ENCODE peak calls at places on chromosomes 4 and X, in ten cellular contexts. One of them, this sample, is unnamed.

GRCh38 chr4:87118826-87119225 is 101.6 kb downstream of the KLHL8 start:
- DNase-seq in substantia nigra: no peak
- DNase-seq in RCC 7860: peak; percentile 68
- DNase-seq in T-helper 22 cell: no peak
- DNase-seq in T-helper 1 cell: no peak
- DNase-seq in bronchial epithelial cell: peak; percentile 47
- DNase-seq in cortex of kidney: no peak
- DNase-seq in GM13976: no peak
- DNase-seq in Daoy: peak; percentile 26
- DNase-seq in body of pancreas: no peak
- DNase-seq in this sample: no peak

GRCh38 chrX:140141444-140142029 is 176.2 kb upstream of the CXorf66 start:
- DNase-seq in T-helper 22 cell: no peak
- DNase-seq in T-helper 1 cell: no peak
- DNase-seq in Daoy: no peak
- DNase-seq in cortex of kidney: no peak
- DNase-seq in substantia nigra: no peak
- DNase-seq in body of pancreas: peak; percentile 33
- DNase-seq in RCC 7860: peak; percentile 3
- DNase-seq in GM13976: peak; percentile 42
- DNase-seq in bronchial epithelial cell: peak; percentile 11
- DNase-seq in this sample: peak; percentile 44

GRCh38 chrX:16138108-16138427 is 14.7 kb downstream of the GRPR start:
- DNase-seq in T-helper 22 cell: no peak
- DNase-seq in body of pancreas: no peak
- DNase-seq in T-helper 1 cell: no peak
- DNase-seq in GM13976: no peak
- DNase-seq in cortex of kidney: no peak
- DNase-seq in bronchial epithelial cell: no peak
- DNase-seq in Daoy: no peak
- DNase-seq in RCC 7860: no peak
- DNase-seq in substantia nigra: no peak
- DNase-seq in this sample: no peak

GRCh38 chrX:2712890-2713860 is 22.1 kb downstream of the CD99 start:
- DNase-seq in cortex of kidney: no peak
- DNase-seq in RCC 7860: no peak
- DNase-seq in T-helper 22 cell: no peak
- DNase-seq in substantia nigra: no peak
- DNase-seq in bronchial epithelial cell: no peak
- DNase-seq in body of pancreas: no peak
- DNase-seq in T-helper 1 cell: no peak
- DNase-seq in GM13976: no peak
- DNase-seq in Daoy: no peak
- DNase-seq in this sample: no peak

GRCh38 chr4:146165840-146166239 is 9.7 kb upstream of the LSM6 start:
- DNase-seq in bronchial epithelial cell: peak; percentile 94
- DNase-seq in T-helper 22 cell: no peak
- DNase-seq in Daoy: peak; percentile 16
- DNase-seq in substantia nigra: no peak
- DNase-seq in body of pancreas: no peak
- DNase-seq in cortex of kidney: no peak
- DNase-seq in RCC 7860: peak; percentile 4
- DNase-seq in T-helper 1 cell: no peak
- DNase-seq in GM13976: no peak
- DNase-seq in this sample: peak; percentile 53

GRCh38 chrX:54288277-54288676 is 69.6 kb downstream of the WNK3 start:
- DNase-seq in T-helper 1 cell: no peak
- DNase-seq in GM13976: no peak
- DNase-seq in T-helper 22 cell: no peak
- DNase-seq in cortex of kidney: no peak
- DNase-seq in body of pancreas: no peak
- DNase-seq in Daoy: no peak
- DNase-seq in bronchial epithelial cell: peak; percentile 0
- DNase-seq in RCC 7860: no peak
- DNase-seq in substantia nigra: no peak
- DNase-seq in this sample: no peak

GRCh38 chr4:658681-659667 is 15.1 kb downstream of the ATP5ME start:
- DNase-seq in RCC 7860: no peak
- DNase-seq in Daoy: no peak
- DNase-seq in T-helper 22 cell: no peak
- DNase-seq in GM13976: no peak
- DNase-seq in T-helper 1 cell: no peak
- DNase-seq in bronchial epithelial cell: no peak
- DNase-seq in substantia nigra: no peak
- DNase-seq in cortex of kidney: no peak
- DNase-seq in body of pancreas: no peak
- DNase-seq in this sample: no peak

GRCh38 chr4:186081202-186081807 is 12.3 kb downstream of the TLR3 start:
- DNase-seq in GM13976: no peak
- DNase-seq in substantia nigra: no peak
- DNase-seq in T-helper 22 cell: no peak
- DNase-seq in bronchial epithelial cell: no peak
- DNase-seq in RCC 7860: no peak
- DNase-seq in body of pancreas: no peak
- DNase-seq in cortex of kidney: no peak
- DNase-seq in Daoy: no peak
- DNase-seq in T-helper 1 cell: no peak
- DNase-seq in this sample: no peak

GRCh38 chrX:68121371-68121770 is 311.9 kb downstream of the OPHN1 start:
- DNase-seq in T-helper 22 cell: no peak
- DNase-seq in GM13976: no peak
- DNase-seq in Daoy: no peak
- DNase-seq in RCC 7860: no peak
- DNase-seq in body of pancreas: no peak
- DNase-seq in cortex of kidney: no peak
- DNase-seq in substantia nigra: no peak
- DNase-seq in T-helper 1 cell: no peak
- DNase-seq in bronchial epithelial cell: no peak
- DNase-seq in this sample: no peak

GRCh38 chr4:1723131-1723801 is 1.9 kb downstream of the TACC3 start:
- DNase-seq in RCC 7860: no peak
- DNase-seq in Daoy: peak; percentile 2
- DNase-seq in bronchial epithelial cell: peak; percentile 6
- DNase-seq in GM13976: peak; percentile 42
- DNase-seq in T-helper 22 cell: peak; percentile 41
- DNase-seq in body of pancreas: no peak
- DNase-seq in T-helper 1 cell: peak; percentile 41
- DNase-seq in substantia nigra: no peak
- DNase-seq in cortex of kidney: no peak
- DNase-seq in this sample: no peak

GRCh38 chrX:153780678-153781427 is at the start of gene SRPK3:
- DNase-seq in cortex of kidney: no peak
- DNase-seq in Daoy: no peak
- DNase-seq in substantia nigra: no peak
- DNase-seq in body of pancreas: no peak
- DNase-seq in GM13976: no peak
- DNase-seq in T-helper 22 cell: no peak
- DNase-seq in RCC 7860: no peak
- DNase-seq in bronchial epithelial cell: no peak
- DNase-seq in T-helper 1 cell: no peak
- DNase-seq in this sample: peak; percentile 61

GRCh38 chr4:158161561-158162354 is 11.1 kb downstream of the GASK1B start:
- DNase-seq in T-helper 1 cell: no peak
- DNase-seq in body of pancreas: no peak
- DNase-seq in cortex of kidney: no peak
- DNase-seq in substantia nigra: no peak
- DNase-seq in GM13976: no peak
- DNase-seq in Daoy: peak; percentile 69
- DNase-seq in T-helper 22 cell: no peak
- DNase-seq in bronchial epithelial cell: peak; percentile 45
- DNase-seq in RCC 7860: peak; percentile 97
- DNase-seq in this sample: peak; percentile 50

GRCh38 chr4:6621556-6621927 is 18.9 kb upstream of the MRFAP1 start:
- DNase-seq in T-helper 1 cell: no peak
- DNase-seq in bronchial epithelial cell: no peak
- DNase-seq in substantia nigra: no peak
- DNase-seq in body of pancreas: no peak
- DNase-seq in GM13976: no peak
- DNase-seq in Daoy: no peak
- DNase-seq in cortex of kidney: no peak
- DNase-seq in RCC 7860: no peak
- DNase-seq in T-helper 22 cell: no peak
- DNase-seq in this sample: no peak

GRCh38 chr4:8015512-8015911 is 75.9 kb upstream of the AFAP1 start:
- DNase-seq in T-helper 1 cell: no peak
- DNase-seq in RCC 7860: no peak
- DNase-seq in cortex of kidney: no peak
- DNase-seq in Daoy: no peak
- DNase-seq in T-helper 22 cell: no peak
- DNase-seq in body of pancreas: no peak
- DNase-seq in GM13976: no peak
- DNase-seq in bronchial epithelial cell: peak; percentile 17
- DNase-seq in substantia nigra: no peak
- DNase-seq in this sample: peak; percentile 67

GRCh38 chr4:166078956-166079355 is 205.9 kb downstream of the TLL1 start:
- DNase-seq in substantia nigra: no peak
- DNase-seq in RCC 7860: no peak
- DNase-seq in Daoy: no peak
- DNase-seq in body of pancreas: no peak
- DNase-seq in bronchial epithelial cell: peak; percentile 27
- DNase-seq in cortex of kidney: no peak
- DNase-seq in T-helper 22 cell: no peak
- DNase-seq in GM13976: no peak
- DNase-seq in T-helper 1 cell: no peak
- DNase-seq in this sample: peak; percentile 3

GRCh38 chr4:77074961-77075855 is 581 bp downstream of the CCNI start:
- DNase-seq in body of pancreas: peak; percentile 63
- DNase-seq in T-helper 22 cell: peak; percentile 77
- DNase-seq in RCC 7860: peak; percentile 64
- DNase-seq in substantia nigra: peak; percentile 23
- DNase-seq in bronchial epithelial cell: peak; percentile 39
- DNase-seq in T-helper 1 cell: peak; percentile 76
- DNase-seq in GM13976: peak; percentile 81
- DNase-seq in Daoy: peak; percentile 56
- DNase-seq in cortex of kidney: no peak
- DNase-seq in this sample: peak; percentile 74

GRCh38 chr4:129929984-129930383 is 834.0 kb downstream of the C4orf33 start:
- DNase-seq in T-helper 1 cell: no peak
- DNase-seq in T-helper 22 cell: no peak
- DNase-seq in bronchial epithelial cell: no peak
- DNase-seq in RCC 7860: no peak
- DNase-seq in substantia nigra: no peak
- DNase-seq in GM13976: no peak
- DNase-seq in cortex of kidney: no peak
- DNase-seq in Daoy: no peak
- DNase-seq in body of pancreas: no peak
- DNase-seq in this sample: no peak

GRCh38 chr4:81687470-81687869 is 215.8 kb upstream of the RASGEF1B start:
- DNase-seq in Daoy: no peak
- DNase-seq in T-helper 22 cell: no peak
- DNase-seq in body of pancreas: no peak
- DNase-seq in substantia nigra: no peak
- DNase-seq in T-helper 1 cell: no peak
- DNase-seq in bronchial epithelial cell: no peak
- DNase-seq in cortex of kidney: no peak
- DNase-seq in GM13976: no peak
- DNase-seq in RCC 7860: no peak
- DNase-seq in this sample: no peak

GRCh38 chr4:122334828-122335227 is 44.0 kb upstream of the ADAD1 start:
- DNase-seq in bronchial epithelial cell: no peak
- DNase-seq in T-helper 22 cell: no peak
- DNase-seq in GM13976: no peak
- DNase-seq in cortex of kidney: no peak
- DNase-seq in body of pancreas: no peak
- DNase-seq in RCC 7860: no peak
- DNase-seq in Daoy: no peak
- DNase-seq in substantia nigra: no peak
- DNase-seq in T-helper 1 cell: no peak
- DNase-seq in this sample: no peak

GRCh38 chr4:8643986-8644385 is 51.4 kb downstream of the CPZ start:
- DNase-seq in GM13976: no peak
- DNase-seq in cortex of kidney: no peak
- DNase-seq in bronchial epithelial cell: no peak
- DNase-seq in RCC 7860: no peak
- DNase-seq in body of pancreas: no peak
- DNase-seq in substantia nigra: no peak
- DNase-seq in T-helper 1 cell: no peak
- DNase-seq in T-helper 22 cell: no peak
- DNase-seq in Daoy: no peak
- DNase-seq in this sample: no peak

GRCh38 chr4:114659386-114660008 is 60.9 kb downstream of the UGT8 start:
- DNase-seq in T-helper 22 cell: no peak
- DNase-seq in Daoy: peak; percentile 52
- DNase-seq in bronchial epithelial cell: peak; percentile 77
- DNase-seq in substantia nigra: peak; percentile 36
- DNase-seq in cortex of kidney: no peak
- DNase-seq in RCC 7860: peak; percentile 39
- DNase-seq in GM13976: peak; percentile 44
- DNase-seq in body of pancreas: peak; percentile 65
- DNase-seq in T-helper 1 cell: peak; percentile 2
- DNase-seq in this sample: peak; percentile 74

GRCh38 chr4:163651761-163652160 is 157.3 kb downstream of the TMA16 start:
- DNase-seq in Daoy: no peak
- DNase-seq in cortex of kidney: no peak
- DNase-seq in T-helper 1 cell: no peak
- DNase-seq in RCC 7860: no peak
- DNase-seq in T-helper 22 cell: no peak
- DNase-seq in substantia nigra: no peak
- DNase-seq in GM13976: no peak
- DNase-seq in bronchial epithelial cell: no peak
- DNase-seq in body of pancreas: no peak
- DNase-seq in this sample: no peak

GRCh38 chrX:44003975-44004374 is 30.8 kb upstream of the NDP start:
- DNase-seq in T-helper 22 cell: no peak
- DNase-seq in bronchial epithelial cell: peak; percentile 52
- DNase-seq in GM13976: no peak
- DNase-seq in Daoy: peak; percentile 27
- DNase-seq in substantia nigra: no peak
- DNase-seq in cortex of kidney: no peak
- DNase-seq in T-helper 1 cell: no peak
- DNase-seq in body of pancreas: no peak
- DNase-seq in RCC 7860: no peak
- DNase-seq in this sample: peak; percentile 6